ENCODE peak calls at places on chromosomes 4 and X, in ten cellular contexts. One of them, this sample, is unnamed.

GRCh38 chrX:150731795-150732194 is 38.6 kb downstream of the MTMR1 start:
- DNase-seq in T-helper 1 cell: no peak
- DNase-seq in left cardiac atrium: peak
- DNase-seq in activated CD4-positive, alpha-beta T cell treated with anti-CD3 and anti-CD28 coated beads for 36 hours: peak
- DNase-seq in stimulated activated naive CD8-positive, alpha-beta T cell treated with anti-CD3 and anti-CD28 coated beads, Interleukin-15, Interleukin-2, amounts not matched to agents 100 U/mL and 50 U/mL, for 24 hours: peak
- DNase-seq in stimulated activated CD4-positive, alpha-beta T cell treated with anti-CD3 and anti-CD28 coated beads, Interleukin-12 subunit alpha, Interleukin-12 subunit beta, amount 100 ng/mL, for 48 hours: peak
- DNase-seq in NCI-H524: no peak
- DNase-seq in iPS-NIHi11: no peak
- DNase-seq in HT-29: no peak
- DNase-seq in CD4-positive, alpha-beta T cell: no peak
- DNase-seq in this sample: peak

GRCh38 chrX:112368371-112368770 is 285.8 kb upstream of the TRPC5 start:
- DNase-seq in T-helper 1 cell: no peak
- DNase-seq in left cardiac atrium: no peak
- DNase-seq in activated CD4-positive, alpha-beta T cell treated with anti-CD3 and anti-CD28 coated beads for 36 hours: no peak
- DNase-seq in stimulated activated naive CD8-positive, alpha-beta T cell treated with anti-CD3 and anti-CD28 coated beads, Interleukin-15, Interleukin-2, amounts not matched to agents 100 U/mL and 50 U/mL, for 24 hours: no peak
- DNase-seq in stimulated activated CD4-positive, alpha-beta T cell treated with anti-CD3 and anti-CD28 coated beads, Interleukin-12 subunit alpha, Interleukin-12 subunit beta, amount 100 ng/mL, for 48 hours: no peak
- DNase-seq in NCI-H524: peak
- DNase-seq in iPS-NIHi11: peak
- DNase-seq in HT-29: peak
- DNase-seq in CD4-positive, alpha-beta T cell: no peak
- DNase-seq in this sample: no peak

GRCh38 chrX:41946973-41947612 is 23.7 kb upstream of the CASK start:
- DNase-seq in T-helper 1 cell: no peak
- DNase-seq in left cardiac atrium: no peak
- DNase-seq in activated CD4-positive, alpha-beta T cell treated with anti-CD3 and anti-CD28 coated beads for 36 hours: no peak
- DNase-seq in stimulated activated naive CD8-positive, alpha-beta T cell treated with anti-CD3 and anti-CD28 coated beads, Interleukin-15, Interleukin-2, amounts not matched to agents 100 U/mL and 50 U/mL, for 24 hours: no peak
- DNase-seq in stimulated activated CD4-positive, alpha-beta T cell treated with anti-CD3 and anti-CD28 coated beads, Interleukin-12 subunit alpha, Interleukin-12 subunit beta, amount 100 ng/mL, for 48 hours: no peak
- DNase-seq in NCI-H524: no peak
- DNase-seq in iPS-NIHi11: no peak
- DNase-seq in HT-29: no peak
- DNase-seq in CD4-positive, alpha-beta T cell: no peak
- DNase-seq in this sample: no peak

GRCh38 chr4:23921447-23921845 is 31.6 kb upstream of the PPARGC1A start:
- DNase-seq in T-helper 1 cell: no peak
- DNase-seq in left cardiac atrium: no peak
- DNase-seq in activated CD4-positive, alpha-beta T cell treated with anti-CD3 and anti-CD28 coated beads for 36 hours: no peak
- DNase-seq in stimulated activated naive CD8-positive, alpha-beta T cell treated with anti-CD3 and anti-CD28 coated beads, Interleukin-15, Interleukin-2, amounts not matched to agents 100 U/mL and 50 U/mL, for 24 hours: no peak
- DNase-seq in stimulated activated CD4-positive, alpha-beta T cell treated with anti-CD3 and anti-CD28 coated beads, Interleukin-12 subunit alpha, Interleukin-12 subunit beta, amount 100 ng/mL, for 48 hours: no peak
- DNase-seq in NCI-H524: no peak
- DNase-seq in iPS-NIHi11: no peak
- DNase-seq in HT-29: no peak
- DNase-seq in CD4-positive, alpha-beta T cell: no peak
- DNase-seq in this sample: no peak

GRCh38 chr4:42397635-42398447 is 553 bp downstream of the SHISA3 start:
- DNase-seq in T-helper 1 cell: no peak
- DNase-seq in left cardiac atrium: peak
- DNase-seq in activated CD4-positive, alpha-beta T cell treated with anti-CD3 and anti-CD28 coated beads for 36 hours: peak
- DNase-seq in stimulated activated naive CD8-positive, alpha-beta T cell treated with anti-CD3 and anti-CD28 coated beads, Interleukin-15, Interleukin-2, amounts not matched to agents 100 U/mL and 50 U/mL, for 24 hours: peak
- DNase-seq in stimulated activated CD4-positive, alpha-beta T cell treated with anti-CD3 and anti-CD28 coated beads, Interleukin-12 subunit alpha, Interleukin-12 subunit beta, amount 100 ng/mL, for 48 hours: no peak
- DNase-seq in NCI-H524: peak
- DNase-seq in iPS-NIHi11: peak
- DNase-seq in HT-29: no peak
- DNase-seq in CD4-positive, alpha-beta T cell: no peak
- DNase-seq in this sample: no peak

GRCh38 chr4:3158841-3159240 is 84.4 kb downstream of the HTT start:
- DNase-seq in T-helper 1 cell: no peak
- DNase-seq in left cardiac atrium: no peak
- DNase-seq in activated CD4-positive, alpha-beta T cell treated with anti-CD3 and anti-CD28 coated beads for 36 hours: no peak
- DNase-seq in stimulated activated naive CD8-positive, alpha-beta T cell treated with anti-CD3 and anti-CD28 coated beads, Interleukin-15, Interleukin-2, amounts not matched to agents 100 U/mL and 50 U/mL, for 24 hours: no peak
- DNase-seq in stimulated activated CD4-positive, alpha-beta T cell treated with anti-CD3 and anti-CD28 coated beads, Interleukin-12 subunit alpha, Interleukin-12 subunit beta, amount 100 ng/mL, for 48 hours: no peak
- DNase-seq in NCI-H524: no peak
- DNase-seq in iPS-NIHi11: no peak
- DNase-seq in HT-29: no peak
- DNase-seq in CD4-positive, alpha-beta T cell: no peak
- DNase-seq in this sample: no peak

GRCh38 chr4:107862658-107863057 is 37.9 kb downstream of the SGMS2 start:
- DNase-seq in T-helper 1 cell: no peak
- DNase-seq in left cardiac atrium: peak
- DNase-seq in activated CD4-positive, alpha-beta T cell treated with anti-CD3 and anti-CD28 coated beads for 36 hours: peak
- DNase-seq in stimulated activated naive CD8-positive, alpha-beta T cell treated with anti-CD3 and anti-CD28 coated beads, Interleukin-15, Interleukin-2, amounts not matched to agents 100 U/mL and 50 U/mL, for 24 hours: peak
- DNase-seq in stimulated activated CD4-positive, alpha-beta T cell treated with anti-CD3 and anti-CD28 coated beads, Interleukin-12 subunit alpha, Interleukin-12 subunit beta, amount 100 ng/mL, for 48 hours: peak
- DNase-seq in NCI-H524: no peak
- DNase-seq in iPS-NIHi11: no peak
- DNase-seq in HT-29: peak
- DNase-seq in CD4-positive, alpha-beta T cell: no peak
- DNase-seq in this sample: peak

GRCh38 chr4:98314791-98315565 is 53.8 kb downstream of the RAP1GDS1 start:
- DNase-seq in T-helper 1 cell: no peak
- DNase-seq in left cardiac atrium: no peak
- DNase-seq in activated CD4-positive, alpha-beta T cell treated with anti-CD3 and anti-CD28 coated beads for 36 hours: no peak
- DNase-seq in stimulated activated naive CD8-positive, alpha-beta T cell treated with anti-CD3 and anti-CD28 coated beads, Interleukin-15, Interleukin-2, amounts not matched to agents 100 U/mL and 50 U/mL, for 24 hours: no peak
- DNase-seq in stimulated activated CD4-positive, alpha-beta T cell treated with anti-CD3 and anti-CD28 coated beads, Interleukin-12 subunit alpha, Interleukin-12 subunit beta, amount 100 ng/mL, for 48 hours: no peak
- DNase-seq in NCI-H524: no peak
- DNase-seq in iPS-NIHi11: no peak
- DNase-seq in HT-29: no peak
- DNase-seq in CD4-positive, alpha-beta T cell: no peak
- DNase-seq in this sample: no peak

GRCh38 chr4:108205859-108206258 is 37.1 kb upstream of the LEF1 start:
- DNase-seq in T-helper 1 cell: no peak
- DNase-seq in left cardiac atrium: no peak
- DNase-seq in activated CD4-positive, alpha-beta T cell treated with anti-CD3 and anti-CD28 coated beads for 36 hours: peak
- DNase-seq in stimulated activated naive CD8-positive, alpha-beta T cell treated with anti-CD3 and anti-CD28 coated beads, Interleukin-15, Interleukin-2, amounts not matched to agents 100 U/mL and 50 U/mL, for 24 hours: no peak
- DNase-seq in stimulated activated CD4-positive, alpha-beta T cell treated with anti-CD3 and anti-CD28 coated beads, Interleukin-12 subunit alpha, Interleukin-12 subunit beta, amount 100 ng/mL, for 48 hours: no peak
- DNase-seq in NCI-H524: no peak
- DNase-seq in iPS-NIHi11: no peak
- DNase-seq in HT-29: no peak
- DNase-seq in CD4-positive, alpha-beta T cell: no peak
- DNase-seq in this sample: no peak

GRCh38 chr4:14348506-14348905 is 653.8 kb upstream of the CPEB2 start:
- DNase-seq in T-helper 1 cell: no peak
- DNase-seq in left cardiac atrium: no peak
- DNase-seq in activated CD4-positive, alpha-beta T cell treated with anti-CD3 and anti-CD28 coated beads for 36 hours: no peak
- DNase-seq in stimulated activated naive CD8-positive, alpha-beta T cell treated with anti-CD3 and anti-CD28 coated beads, Interleukin-15, Interleukin-2, amounts not matched to agents 100 U/mL and 50 U/mL, for 24 hours: no peak
- DNase-seq in stimulated activated CD4-positive, alpha-beta T cell treated with anti-CD3 and anti-CD28 coated beads, Interleukin-12 subunit alpha, Interleukin-12 subunit beta, amount 100 ng/mL, for 48 hours: no peak
- DNase-seq in NCI-H524: no peak
- DNase-seq in iPS-NIHi11: no peak
- DNase-seq in HT-29: no peak
- DNase-seq in CD4-positive, alpha-beta T cell: no peak
- DNase-seq in this sample: no peak

GRCh38 chr4:44237643-44238042 is 211.0 kb downstream of the KCTD8 start:
- DNase-seq in T-helper 1 cell: no peak
- DNase-seq in left cardiac atrium: no peak
- DNase-seq in activated CD4-positive, alpha-beta T cell treated with anti-CD3 and anti-CD28 coated beads for 36 hours: no peak
- DNase-seq in stimulated activated naive CD8-positive, alpha-beta T cell treated with anti-CD3 and anti-CD28 coated beads, Interleukin-15, Interleukin-2, amounts not matched to agents 100 U/mL and 50 U/mL, for 24 hours: no peak
- DNase-seq in stimulated activated CD4-positive, alpha-beta T cell treated with anti-CD3 and anti-CD28 coated beads, Interleukin-12 subunit alpha, Interleukin-12 subunit beta, amount 100 ng/mL, for 48 hours: no peak
- DNase-seq in NCI-H524: peak
- DNase-seq in iPS-NIHi11: no peak
- DNase-seq in HT-29: no peak
- DNase-seq in CD4-positive, alpha-beta T cell: no peak
- DNase-seq in this sample: no peak